ENCODE peak calls at places on chromosomes 4 and X, in five cellular contexts. N is H9, T is H1, A is neuronal stem cell, X is IMR-90. W is an unnamed sample.

GRCh38 chrX:18643243-18643642 is 28.7 kb downstream of the RS1 start:
- DNase-seq in N (no peak), A (no peak), T (no peak), X (no peak), W (no peak)

GRCh38 chrX:42680651-42681050 is 97.3 kb downstream of the PPP1R2C start:
- DNase-seq in X (no peak), A (peak), T (peak), N (peak), W (peak)

GRCh38 chrX:70183091-70183490 is 5.8 kb downstream of the DGAT2L6 start:
- DNase-seq in N (no peak), X (no peak), A (no peak), T (no peak), W (no peak)

GRCh38 chr4:156493858-156494257 is 477.7 kb downstream of the PDGFC start:
- DNase-seq in A (no peak), T (no peak), N (no peak), X (peak), W (no peak)

GRCh38 chrX:6226646-6227444 is 1.8 kb downstream of the NLGN4X start:
- DNase-seq in T (no peak), N (peak), X (no peak), A (peak), W (peak)

GRCh38 chr4:98113005-98113404 is 30.3 kb downstream of the STPG2 start:
- DNase-seq in A (peak), T (no peak), N (peak), X (peak), W (peak)

GRCh38 chr4:138734746-138735145 is 280.8 kb upstream of the NOCT start:
- DNase-seq in X (peak), N (no peak), A (no peak), T (no peak), W (no peak)

GRCh38 chr4:109005523-109005922 is 242.7 kb upstream of the ETNPPL start:
- DNase-seq in T (no peak), X (peak), A (no peak), N (no peak), W (no peak)

GRCh38 chr4:87108142-87108546 is 112.3 kb downstream of the KLHL8 start:
- DNase-seq in A (no peak), T (no peak), N (no peak), X (peak), W (peak)

GRCh38 chr4:147829401-147830101 is 97.7 kb downstream of the ARHGAP10 start:
- DNase-seq in A (no peak), X (peak), T (no peak), N (no peak), W (no peak)

GRCh38 chrX:18997916-18998315 is 14.0 kb upstream of the PHKA2 start:
- DNase-seq in N (peak), A (no peak), T (no peak), X (no peak), W (peak)

GRCh38 chr4:84529169-84529751 is 30.2 kb upstream of the NKX6-1 start:
- DNase-seq in T (no peak), N (no peak), A (no peak), X (peak), W (peak)

GRCh38 chrX:42751573-42751972 is 26.4 kb downstream of the PPP1R2C start:
- DNase-seq in N (no peak), A (no peak), T (no peak), X (peak), W (no peak)

GRCh38 chr4:54318904-54319303 is 89.8 kb downstream of the PDGFRA start:
- DNase-seq in T (peak), N (peak), A (peak), X (peak), W (peak)

GRCh38 chr4:187393546-187394344 is 601.8 kb upstream of the ZFP42 start:
- DNase-seq in X (peak), A (no peak), T (no peak), N (no peak), W (no peak)

GRCh38 chr4:55727746-55728145 is 91.6 kb upstream of the NMU start:
- DNase-seq in T (no peak), N (no peak), X (no peak), A (no peak), W (peak)

GRCh38 chr4:15515106-15515505 is 45.4 kb downstream of the CC2D2A start:
- DNase-seq in X (peak), A (no peak), N (no peak), T (no peak), W (no peak)

GRCh38 chr4:165635261-165635838 is 237.7 kb upstream of the TLL1 start:
- DNase-seq in N (no peak), T (no peak), A (no peak), X (no peak), W (no peak)

GRCh38 chr4:108155373-108155772 is 13.4 kb downstream of the LEF1 start:
- DNase-seq in N (peak), X (peak), T (no peak), A (peak), W (peak)

GRCh38 chr4:72767903-72768817 is 199.1 kb upstream of the ADAMTS3 start:
- DNase-seq in A (no peak), X (peak), T (no peak), N (no peak), W (peak)
- H3K4ac ChIP-seq in A (no peak), X (no peak), T (peak), N (no peak), W (no peak)

GRCh38 chr4:8593268-8594096 is 917 bp downstream of the CPZ start:
- DNase-seq in A (no peak), T (no peak), X (no peak), N (no peak), W (peak)
- H3K4ac ChIP-seq in A (peak), T (peak), X (no peak), N (no peak), W (peak)

GRCh38 chrX:104187931-104188330 is 21.7 kb downstream of the FAM199X start:
- DNase-seq in N (no peak), X (no peak), T (no peak), A (no peak), W (no peak)
- H3K4ac ChIP-seq in N (no peak), X (no peak), T (no peak), A (no peak), W (no peak)

DNA sequence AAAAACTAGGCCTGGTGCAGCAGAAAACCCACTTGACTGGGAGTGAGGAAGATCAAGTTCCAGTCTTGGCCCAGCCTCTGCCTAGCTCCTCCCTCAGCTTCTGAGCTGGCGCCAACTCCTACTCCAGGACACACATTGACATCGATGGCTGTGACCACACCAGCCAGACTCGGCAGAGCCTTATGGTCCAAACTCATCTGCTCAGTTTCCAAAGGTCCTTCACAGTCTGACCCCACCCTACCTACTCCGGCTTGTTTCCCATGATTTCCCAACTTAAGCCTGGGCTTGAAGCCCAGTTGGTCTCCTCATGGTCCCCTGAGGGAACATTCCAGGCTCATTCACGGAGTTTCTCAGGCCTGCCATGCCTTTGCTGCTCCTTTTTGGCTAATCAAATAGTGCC is 10.1 kb downstream of the ELF4 start:
- DNase-seq in T (no peak), A (no peak), X (no peak), N (no peak), W (no peak)
- H3K4ac ChIP-seq in T (no peak), A (no peak), X (no peak), N (no peak), W (no peak)

DNA sequence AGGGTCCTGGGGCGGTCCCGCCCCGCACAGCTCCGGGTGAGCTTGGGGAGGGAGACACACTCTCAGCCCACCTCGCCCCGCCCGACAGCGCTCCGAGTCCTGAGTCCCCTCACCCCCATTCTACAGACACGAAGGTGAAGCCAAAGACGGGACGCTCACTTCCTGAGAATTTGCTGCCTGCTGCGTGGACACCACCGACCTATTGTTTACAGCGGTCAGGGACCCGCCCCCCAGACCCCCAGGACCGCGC is 796 bp upstream of the ZNF141 start:
- DNase-seq in N (no peak), X (no peak), T (no peak), A (no peak), W (peak)
- H3K4ac ChIP-seq in N (no peak), X (peak), T (no peak), A (no peak), W (peak)

GRCh38 chrX:37349131-37350033 is at the start of gene PRRG1:
- DNase-seq in X (peak), N (peak), A (peak), T (peak), W (peak)
- H3K4ac ChIP-seq in X (peak), N (no peak), A (no peak), T (no peak), W (peak)

GRCh38 chr4:118353452-118353851 is 649 bp upstream of the PRSS12 start:
- DNase-seq in T (no peak), N (no peak), X (no peak), A (no peak), W (peak)
- H3K4ac ChIP-seq in T (no peak), N (no peak), X (peak), A (no peak), W (no peak)

DNA sequence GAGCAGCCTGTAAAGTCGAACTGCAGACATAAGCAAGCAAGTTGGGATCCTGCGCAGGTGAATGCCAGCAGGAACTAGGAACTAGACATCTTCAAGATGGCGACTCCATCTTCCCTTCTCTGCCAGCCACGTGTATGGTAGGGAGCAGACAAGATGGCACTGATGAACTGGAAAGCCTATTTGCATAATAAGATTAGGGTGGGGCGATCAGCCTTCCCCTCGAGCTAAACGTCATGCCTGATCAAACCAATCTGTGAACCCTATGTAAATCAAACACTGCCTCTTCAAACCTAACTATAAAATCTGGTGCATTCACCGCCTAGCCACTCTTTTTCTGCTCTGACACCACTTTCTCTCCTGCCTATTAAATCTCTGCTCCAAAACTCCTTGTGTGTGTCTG is 28.1 kb upstream of the LGI2 start:
- DNase-seq in N (no peak), T (no peak), X (no peak), A (no peak), W (no peak)
- H3K4ac ChIP-seq in N (no peak), T (no peak), X (no peak), A (no peak), W (no peak)

GRCh38 chr4:102730968-102731533 is 29.7 kb downstream of the MANBA start:
- DNase-seq in T (no peak), N (peak), A (no peak), X (no peak), W (peak)
- H3K4ac ChIP-seq in T (no peak), N (no peak), A (no peak), X (no peak), W (no peak)

GRCh38 chr4:158722291-158722916 is 792 bp downstream of the PPID start:
- DNase-seq in A (peak), X (peak), T (no peak), N (peak), W (peak)
- H3K4ac ChIP-seq in A (no peak), X (peak), T (peak), N (no peak), W (no peak)